ENCODE peak calls at places on chromosomes 13 and 19, in seven cellular contexts. One of them, this sample, is unnamed.

GRCh38 chr13:97781891-97782305 is 171.6 kb upstream of the IPO5 start:
- DNase-seq in dorsolateral prefrontal cortex: no peak
- DNase-seq in IMR-90: no peak
- DNase-seq in heart left ventricle: no peak
- DNase-seq in lower leg skin: no peak
- DNase-seq in bronchial epithelial cell: peak
- DNase-seq in ascending aorta: peak
- DNase-seq in this sample: no peak

GRCh38 chr19:48569814-48570213 is 17.8 kb downstream of the SULT2B1 start:
- DNase-seq in dorsolateral prefrontal cortex: no peak
- DNase-seq in IMR-90: peak
- DNase-seq in heart left ventricle: no peak
- DNase-seq in lower leg skin: no peak
- DNase-seq in bronchial epithelial cell: no peak
- DNase-seq in ascending aorta: no peak
- DNase-seq in this sample: no peak

GRCh38 chr19:49212302-49212701 is 54.7 kb downstream of the TRPM4 start:
- DNase-seq in dorsolateral prefrontal cortex: no peak
- DNase-seq in IMR-90: no peak
- DNase-seq in heart left ventricle: peak
- DNase-seq in lower leg skin: no peak
- DNase-seq in bronchial epithelial cell: peak
- DNase-seq in ascending aorta: no peak
- DNase-seq in this sample: no peak

GRCh38 chr13:30398601-30399072 is 23.7 kb upstream of the UBE2L5 start:
- DNase-seq in dorsolateral prefrontal cortex: no peak
- DNase-seq in IMR-90: peak
- DNase-seq in heart left ventricle: peak
- DNase-seq in lower leg skin: no peak
- DNase-seq in bronchial epithelial cell: no peak
- DNase-seq in ascending aorta: no peak
- DNase-seq in this sample: no peak

GRCh38 chr13:50788551-50788950 is 54.9 kb downstream of the DLEU7 start:
- DNase-seq in dorsolateral prefrontal cortex: no peak
- DNase-seq in IMR-90: peak
- DNase-seq in heart left ventricle: no peak
- DNase-seq in lower leg skin: no peak
- DNase-seq in bronchial epithelial cell: peak
- DNase-seq in ascending aorta: no peak
- DNase-seq in this sample: peak

GRCh38 chr19:2984196-2984490 is 6.8 kb downstream of the TLE6 start:
- DNase-seq in dorsolateral prefrontal cortex: no peak
- DNase-seq in IMR-90: no peak
- DNase-seq in heart left ventricle: no peak
- DNase-seq in lower leg skin: no peak
- DNase-seq in bronchial epithelial cell: no peak
- DNase-seq in ascending aorta: no peak
- DNase-seq in this sample: no peak

GRCh38 chr13:31747966-31748365 is 8.6 kb downstream of the RXFP2 start:
- DNase-seq in dorsolateral prefrontal cortex: no peak
- DNase-seq in IMR-90: no peak
- DNase-seq in heart left ventricle: no peak
- DNase-seq in lower leg skin: no peak
- DNase-seq in bronchial epithelial cell: no peak
- DNase-seq in ascending aorta: no peak
- DNase-seq in this sample: no peak

GRCh38 chr13:24625324-24625723 is 54.9 kb upstream of the ATP12A start:
- DNase-seq in dorsolateral prefrontal cortex: no peak
- DNase-seq in IMR-90: no peak
- DNase-seq in heart left ventricle: no peak
- DNase-seq in lower leg skin: no peak
- DNase-seq in bronchial epithelial cell: no peak
- DNase-seq in ascending aorta: no peak
- DNase-seq in this sample: no peak

GRCh38 chr13:80132741-80133601 is 208.0 kb downstream of the SPRY2 start:
- DNase-seq in dorsolateral prefrontal cortex: peak
- DNase-seq in IMR-90: peak
- DNase-seq in heart left ventricle: peak
- DNase-seq in lower leg skin: peak
- DNase-seq in bronchial epithelial cell: peak
- DNase-seq in ascending aorta: no peak
- DNase-seq in this sample: peak

GRCh38 chr13:45932172-45932571 is 80.6 kb upstream of the SIAH3 start:
- DNase-seq in dorsolateral prefrontal cortex: no peak
- DNase-seq in IMR-90: no peak
- DNase-seq in heart left ventricle: no peak
- DNase-seq in lower leg skin: no peak
- DNase-seq in bronchial epithelial cell: no peak
- DNase-seq in ascending aorta: no peak
- DNase-seq in this sample: no peak

GRCh38 chr19:57802269-57802668 is 12.4 kb downstream of the ZNF552 start:
- DNase-seq in dorsolateral prefrontal cortex: no peak
- DNase-seq in IMR-90: no peak
- DNase-seq in heart left ventricle: no peak
- DNase-seq in lower leg skin: no peak
- DNase-seq in bronchial epithelial cell: no peak
- DNase-seq in ascending aorta: no peak
- DNase-seq in this sample: no peak

GRCh38 chr13:95267662-95268369 is 33.4 kb downstream of the ABCC4 start:
- DNase-seq in dorsolateral prefrontal cortex: no peak
- DNase-seq in IMR-90: peak
- DNase-seq in heart left ventricle: no peak
- DNase-seq in lower leg skin: no peak
- DNase-seq in bronchial epithelial cell: peak
- DNase-seq in ascending aorta: no peak
- DNase-seq in this sample: peak

GRCh38 chr19:2627319-2627829 is 75.1 kb downstream of the GNG7 start:
- DNase-seq in dorsolateral prefrontal cortex: peak
- DNase-seq in IMR-90: peak
- DNase-seq in heart left ventricle: peak
- DNase-seq in lower leg skin: peak
- DNase-seq in bronchial epithelial cell: peak
- DNase-seq in ascending aorta: peak
- DNase-seq in this sample: peak

GRCh38 chr13:33204130-33204927 is 81.2 kb downstream of the STARD13 start:
- DNase-seq in dorsolateral prefrontal cortex: no peak
- DNase-seq in IMR-90: peak
- DNase-seq in heart left ventricle: peak
- DNase-seq in lower leg skin: peak
- DNase-seq in bronchial epithelial cell: no peak
- DNase-seq in ascending aorta: no peak
- DNase-seq in this sample: peak

GRCh38 chr13:44257806-44258205 is 115.8 kb upstream of the SERP2 start:
- DNase-seq in dorsolateral prefrontal cortex: no peak
- DNase-seq in IMR-90: no peak
- DNase-seq in heart left ventricle: no peak
- DNase-seq in lower leg skin: peak
- DNase-seq in bronchial epithelial cell: peak
- DNase-seq in ascending aorta: no peak
- DNase-seq in this sample: peak

GRCh38 chr19:35236638-35237400 is 8.3 kb upstream of the FAM187B start:
- DNase-seq in dorsolateral prefrontal cortex: no peak
- DNase-seq in IMR-90: no peak
- DNase-seq in heart left ventricle: no peak
- DNase-seq in lower leg skin: peak
- DNase-seq in bronchial epithelial cell: no peak
- DNase-seq in ascending aorta: no peak
- DNase-seq in this sample: no peak

GRCh38 chr19:47035495-47036232 is 12.8 kb downstream of the TMEM160 start:
- DNase-seq in dorsolateral prefrontal cortex: peak
- DNase-seq in IMR-90: peak
- DNase-seq in heart left ventricle: peak
- DNase-seq in lower leg skin: peak
- DNase-seq in bronchial epithelial cell: peak
- DNase-seq in ascending aorta: peak
- DNase-seq in this sample: peak

GRCh38 chr13:78593652-78594494 is 9.5 kb downstream of the POU4F1 start:
- DNase-seq in dorsolateral prefrontal cortex: no peak
- DNase-seq in IMR-90: no peak
- DNase-seq in heart left ventricle: no peak
- DNase-seq in lower leg skin: no peak
- DNase-seq in bronchial epithelial cell: no peak
- DNase-seq in ascending aorta: no peak
- DNase-seq in this sample: no peak

GRCh38 chr19:17616961-17617806 is 61.7 kb downstream of the COLGALT1 start:
- DNase-seq in dorsolateral prefrontal cortex: no peak
- DNase-seq in IMR-90: peak
- DNase-seq in heart left ventricle: no peak
- DNase-seq in lower leg skin: no peak
- DNase-seq in bronchial epithelial cell: peak
- DNase-seq in ascending aorta: no peak
- DNase-seq in this sample: peak

GRCh38 chr13:30388401-30389283 is 33.7 kb upstream of the UBE2L5 start:
- DNase-seq in dorsolateral prefrontal cortex: no peak
- DNase-seq in IMR-90: peak
- DNase-seq in heart left ventricle: no peak
- DNase-seq in lower leg skin: peak
- DNase-seq in bronchial epithelial cell: peak
- DNase-seq in ascending aorta: no peak
- DNase-seq in this sample: no peak

GRCh38 chr13:35882722-35883497 is 248.3 kb downstream of the DCLK1 start:
- DNase-seq in dorsolateral prefrontal cortex: no peak
- DNase-seq in IMR-90: peak
- DNase-seq in heart left ventricle: no peak
- DNase-seq in lower leg skin: no peak
- DNase-seq in bronchial epithelial cell: no peak
- DNase-seq in ascending aorta: no peak
- DNase-seq in this sample: peak

DNA sequence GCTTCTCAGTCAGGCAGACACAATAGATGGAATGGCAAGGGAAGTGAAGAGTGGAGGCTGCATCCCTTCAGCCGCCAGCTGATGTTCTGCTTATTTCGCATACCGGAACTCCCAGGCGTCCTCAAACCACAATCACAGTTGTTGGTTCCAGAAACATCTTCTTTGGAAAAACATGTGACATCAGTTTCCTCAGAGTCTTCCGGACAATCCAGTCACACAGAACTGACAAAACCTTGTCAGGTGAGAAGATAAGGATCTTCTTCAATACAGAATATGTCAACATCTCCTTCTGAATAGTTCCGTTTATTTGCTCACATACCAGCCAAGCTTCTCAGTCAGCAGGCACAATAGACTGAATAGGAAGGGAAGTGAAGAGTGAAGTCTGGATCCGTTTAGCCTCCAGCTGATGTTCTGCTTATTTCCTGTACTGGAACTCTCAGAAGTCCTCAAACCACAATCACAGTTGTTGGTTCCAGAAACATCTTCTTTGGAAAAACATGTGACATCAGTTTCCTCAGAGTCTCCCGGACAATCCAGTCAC is 45.1 kb upstream of the CEACAM21 start:
- DNase-seq in dorsolateral prefrontal cortex: no peak
- DNase-seq in IMR-90: no peak
- DNase-seq in heart left ventricle: peak
- DNase-seq in lower leg skin: peak
- DNase-seq in bronchial epithelial cell: no peak
- DNase-seq in ascending aorta: no peak
- DNase-seq in this sample: no peak
- H3K4me3 ChIP-seq in dorsolateral prefrontal cortex: no peak
- H3K4me3 ChIP-seq in IMR-90: no peak
- H3K4me3 ChIP-seq in heart left ventricle: peak
- H3K4me3 ChIP-seq in lower leg skin: no peak
- H3K4me3 ChIP-seq in bronchial epithelial cell: no peak
- H3K4me3 ChIP-seq in ascending aorta: no peak
- H3K4me3 ChIP-seq in this sample: no peak

DNA sequence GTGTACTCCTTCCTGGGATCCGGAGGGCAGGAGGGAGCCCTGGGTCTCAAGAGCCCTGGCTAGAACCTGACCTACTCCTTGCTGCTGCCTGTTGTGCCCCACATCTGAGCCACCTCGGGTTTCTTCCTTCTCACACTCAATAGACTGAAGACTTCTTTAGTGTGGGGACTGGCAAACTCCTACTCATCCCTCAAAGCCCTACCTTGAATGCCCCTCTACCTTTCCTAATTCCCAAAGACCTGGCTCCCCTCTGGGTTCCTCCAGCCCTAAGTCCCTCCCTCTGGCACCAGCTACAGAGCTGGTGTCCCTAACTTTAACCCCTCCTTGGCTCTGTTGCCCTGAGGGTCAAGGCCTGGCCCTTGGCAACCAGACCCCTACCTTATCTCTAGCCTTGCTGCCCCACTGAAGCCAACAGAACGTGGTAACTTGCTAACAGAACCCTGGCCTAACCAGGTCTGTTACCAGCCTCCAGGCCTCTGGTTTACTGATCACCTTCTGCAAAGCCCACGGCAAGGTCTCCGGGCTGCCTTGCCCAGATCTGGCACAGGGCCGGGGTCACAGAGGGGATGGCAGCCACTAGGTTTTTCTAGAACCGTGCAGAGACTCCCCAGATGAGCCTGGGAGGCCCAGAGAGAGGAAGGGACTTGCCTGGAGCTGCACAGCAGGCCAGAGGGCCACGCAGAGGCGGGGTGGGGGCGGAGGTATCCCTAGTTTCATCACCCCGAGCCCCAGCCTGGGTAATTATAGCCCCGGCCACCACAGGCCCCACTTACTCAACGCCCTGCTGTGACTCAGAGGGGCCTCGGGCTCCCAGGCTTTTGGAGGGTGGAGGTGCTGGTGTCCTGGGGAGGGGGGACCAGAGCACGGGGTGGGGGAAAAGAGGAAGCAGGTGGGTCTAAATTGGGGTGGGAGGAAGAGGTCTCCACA is 15.3 kb downstream of the ZBTB7A start:
- DNase-seq in dorsolateral prefrontal cortex: no peak
- DNase-seq in IMR-90: peak
- DNase-seq in heart left ventricle: no peak
- DNase-seq in lower leg skin: peak
- DNase-seq in bronchial epithelial cell: peak
- DNase-seq in ascending aorta: no peak
- DNase-seq in this sample: peak
- H3K4me3 ChIP-seq in dorsolateral prefrontal cortex: no peak
- H3K4me3 ChIP-seq in IMR-90: no peak
- H3K4me3 ChIP-seq in heart left ventricle: no peak
- H3K4me3 ChIP-seq in lower leg skin: no peak
- H3K4me3 ChIP-seq in bronchial epithelial cell: no peak
- H3K4me3 ChIP-seq in ascending aorta: no peak
- H3K4me3 ChIP-seq in this sample: no peak

DNA sequence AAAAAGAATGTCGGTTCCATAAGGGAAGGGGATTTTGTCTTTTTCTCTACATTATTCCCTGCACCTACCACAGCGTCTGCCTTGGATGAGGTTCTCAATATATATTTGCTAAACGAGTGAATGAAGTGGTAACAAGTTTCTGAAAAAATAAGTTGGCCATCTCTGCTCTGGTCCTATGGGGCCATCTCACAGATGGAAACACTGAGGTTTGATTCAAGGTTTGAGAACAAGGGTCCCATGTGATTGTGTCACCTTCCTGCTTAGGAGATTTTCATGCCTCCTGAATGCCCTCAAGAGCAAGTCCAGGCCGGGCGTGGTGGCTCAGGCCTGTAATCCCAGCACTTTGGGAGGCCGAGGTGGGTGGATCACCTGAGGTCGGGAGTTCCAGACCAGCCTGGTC is 3.2 kb downstream of the MYPOP start:
- DNase-seq in dorsolateral prefrontal cortex: no peak
- DNase-seq in IMR-90: no peak
- DNase-seq in heart left ventricle: no peak
- DNase-seq in lower leg skin: no peak
- DNase-seq in bronchial epithelial cell: no peak
- DNase-seq in ascending aorta: no peak
- DNase-seq in this sample: no peak
- H3K4me3 ChIP-seq in dorsolateral prefrontal cortex: no peak
- H3K4me3 ChIP-seq in IMR-90: no peak
- H3K4me3 ChIP-seq in heart left ventricle: no peak
- H3K4me3 ChIP-seq in lower leg skin: no peak
- H3K4me3 ChIP-seq in bronchial epithelial cell: no peak
- H3K4me3 ChIP-seq in ascending aorta: no peak
- H3K4me3 ChIP-seq in this sample: no peak

GRCh38 chr19:14536926-14537692 is 7.7 kb downstream of the TECR start:
- DNase-seq in dorsolateral prefrontal cortex: no peak
- DNase-seq in IMR-90: no peak
- DNase-seq in heart left ventricle: peak
- DNase-seq in lower leg skin: peak
- DNase-seq in bronchial epithelial cell: peak
- DNase-seq in ascending aorta: no peak
- DNase-seq in this sample: peak
- H3K4me3 ChIP-seq in dorsolateral prefrontal cortex: no peak
- H3K4me3 ChIP-seq in IMR-90: no peak
- H3K4me3 ChIP-seq in heart left ventricle: peak
- H3K4me3 ChIP-seq in lower leg skin: no peak
- H3K4me3 ChIP-seq in bronchial epithelial cell: peak
- H3K4me3 ChIP-seq in ascending aorta: peak
- H3K4me3 ChIP-seq in this sample: no peak

This sample was measured in brain microvascular endothelial cell.